ENCODE peak calls at places on chromosomes 1 and 21, in eight cellular contexts. M is choroid plexus epithelial cell; B is activated T-helper 1 cell treated with anti-CD3 and anti-CD28 coated beads, Interleukin-2, amount 50 U/mL, for 16 hours; N is fibroblast of lung; A is GM10248; X is effector memory CD4-positive, alpha-beta T cell; Q is iris pigment epithelial cell; K is Daoy. H is an unnamed sample.

GRCh38 chr1:60503216-60503615 is 429.6 kb upstream of the C1orf87 start:
- DNase-seq in M (no peak), B (no peak), N (no peak), A (no peak), X (no peak), Q (no peak), K (no peak), H (no peak)

GRCh38 chr21:15514073-15514946 is 215.5 kb upstream of the USP25 start:
- DNase-seq in M (no peak), B (peak; percentile 11), N (no peak), A (peak; percentile 48), X (peak; percentile 41), Q (no peak), K (no peak), H (peak; percentile 37)

GRCh38 chr1:30054126-30054525 is 669.3 kb downstream of the MATN1 start:
- DNase-seq in M (no peak), B (no peak), N (no peak), A (no peak), X (no peak), Q (no peak), K (no peak), H (no peak)

GRCh38 chr1:193487722-193488121 is 301.3 kb upstream of the B3GALT2 start:
- DNase-seq in M (no peak), B (no peak), N (no peak), A (no peak), X (no peak), Q (no peak), K (no peak), H (no peak)

GRCh38 chr1:58837886-58838285 is 54.0 kb upstream of the JUN start:
- DNase-seq in M (no peak), B (no peak), N (no peak), A (no peak), X (no peak), Q (no peak), K (no peak), H (no peak)

GRCh38 chr21:21045538-21045937 is 47.3 kb downstream of the NCAM2 start:
- DNase-seq in M (peak; percentile 25), B (no peak), N (peak; percentile 37), A (no peak), X (no peak), Q (peak; percentile 8), K (no peak), H (no peak)

GRCh38 chr1:73033637-73034036 is 751.3 kb upstream of the NEGR1 start:
- DNase-seq in M (no peak), B (no peak), N (no peak), A (no peak), X (no peak), Q (no peak), K (no peak), H (no peak)

GRCh38 chr1:172109357-172109756 is 268.1 kb downstream of the DNM3 start:
- DNase-seq in M (no peak), B (no peak), N (peak; percentile 8), A (no peak), X (no peak), Q (peak; percentile 13), K (no peak), H (no peak)

GRCh38 chr1:156928043-156928602 is 7.7 kb downstream of the LRRC71 start:
- DNase-seq in M (no peak), B (no peak), N (no peak), A (no peak), X (no peak), Q (no peak), K (no peak), H (no peak)

GRCh38 chr21:46307625-46308024 is 16.0 kb downstream of the C21orf58 start:
- DNase-seq in M (peak; percentile 41), B (no peak), N (no peak), A (no peak), X (no peak), Q (peak; percentile 67), K (peak; percentile 37), H (no peak)

GRCh38 chr1:47809301-47810084 is 187.7 kb downstream of the TRABD2B start:
- DNase-seq in M (peak; percentile 85), B (no peak), N (no peak), A (no peak), X (no peak), Q (peak; percentile 27), K (peak; percentile 43), H (no peak)

GRCh38 chr1:228911225-228911624 is 175.9 kb downstream of the RHOU start:
- DNase-seq in M (no peak), B (no peak), N (no peak), A (no peak), X (no peak), Q (no peak), K (no peak), H (no peak)

GRCh38 chr21:43267391-43268085 is 98.7 kb downstream of the CRYAA start:
- DNase-seq in M (no peak), B (no peak), N (no peak), A (no peak), X (no peak), Q (no peak), K (no peak), H (no peak)

GRCh38 chr1:119827010-119827409 is 15.8 kb upstream of the REG4 start:
- DNase-seq in M (no peak), B (no peak), N (no peak), A (no peak), X (no peak), Q (peak; percentile 4), K (no peak), H (no peak)

GRCh38 chr1:221878134-221878533 is 136.2 kb upstream of the DUSP10 start:
- DNase-seq in M (peak; percentile 9), B (no peak), N (no peak), A (peak; percentile 34), X (no peak), Q (no peak), K (no peak), H (no peak)

GRCh38 chr1:205861540-205861939 is 11.6 kb upstream of the PM20D1 start:
- DNase-seq in M (no peak), B (no peak), N (no peak), A (no peak), X (no peak), Q (no peak), K (no peak), H (no peak)

GRCh38 chr1:240562111-240562590 is 49.8 kb downstream of the GREM2 start:
- DNase-seq in M (peak; percentile 23), B (no peak), N (peak; percentile 72), A (no peak), X (no peak), Q (peak; percentile 78), K (no peak), H (no peak)

GRCh38 chr1:75632350-75632949 is 21.5 kb upstream of the SLC44A5 start:
- DNase-seq in M (peak; percentile 63), B (no peak), N (peak; percentile 37), A (peak; percentile 15), X (no peak), Q (peak; percentile 39), K (no peak), H (no peak)

GRCh38 chr1:229844675-229845074 is 218.6 kb downstream of the URB2 start:
- DNase-seq in M (no peak), B (no peak), N (peak; percentile 25), A (no peak), X (no peak), Q (no peak), K (no peak), H (peak; percentile 72)

GRCh38 chr1:115099693-115100050 is 10.4 kb upstream of the TSPAN2 start:
- DNase-seq in M (no peak), B (no peak), N (no peak), A (no peak), X (no peak), Q (no peak), K (peak; percentile 44), H (no peak)

GRCh38 chr1:55522353-55522903 is 307.3 kb upstream of the USP24 start:
- DNase-seq in M (no peak), B (no peak), N (no peak), A (no peak), X (no peak), Q (no peak), K (no peak), H (peak; percentile 57)